ENCODE peak calls at places on chromosomes 7 and 10, in seven cellular contexts. Y is body of pancreas, J is HCT116, Q is K562, P is right lobe of liver, H is gastrocnemius medialis, F is GM12878. N is an unnamed sample.
A peak's percentile ranks its signal among the peaks of the same experiment; 100 is the strongest.

GRCh38 chr10:62130948-62131347 is 137.7 kb downstream of the RTKN2 start:
- ATAC-seq in Y (peak; percentile 24), J (no peak), Q (no peak), P (peak; percentile 55), H (peak; percentile 41), F (no peak), N (no peak)

GRCh38 chr10:129642427-129642826 is 175.4 kb downstream of the MGMT start:
- ATAC-seq in Y (no peak), J (peak; percentile 70), Q (no peak), P (peak; percentile 97), H (no peak), F (no peak), N (no peak)

GRCh38 chr10:73874267-73875138 is at the start of gene CAMK2G:
- ATAC-seq in Y (peak; percentile 95), J (peak; percentile 93), Q (peak; percentile 97), P (peak; percentile 89), H (peak; percentile 77), F (peak; percentile 88), N (peak; percentile 95)

GRCh38 chr7:156942708-156943090 is 6.8 kb upstream of the NOM1 start:
- ATAC-seq in Y (peak; percentile 77), J (no peak), Q (peak; percentile 11), P (peak; percentile 38), H (no peak), F (peak; percentile 56), N (no peak)

GRCh38 chr7:94183289-94183749 is 179.2 kb upstream of the BET1 start:
- ATAC-seq in Y (peak; percentile 73), J (peak; percentile 91), Q (no peak), P (peak; percentile 83), H (peak; percentile 87), F (peak; percentile 72), N (peak; percentile 93)

GRCh38 chr7:95550546-95550945 is 45.8 kb downstream of the PDK4 start:
- ATAC-seq in Y (peak; percentile 3), J (no peak), Q (no peak), P (peak; percentile 59), H (no peak), F (no peak), N (no peak)

GRCh38 chr7:129703751-129704150 is 92.2 kb downstream of the NRF1 start:
- ATAC-seq in Y (no peak), J (no peak), Q (no peak), P (no peak), H (no peak), F (no peak), N (no peak)

GRCh38 chr7:77270081-77270480 is 70.5 kb upstream of the FGL2 start:
- ATAC-seq in Y (no peak), J (no peak), Q (no peak), P (no peak), H (no peak), F (no peak), N (no peak)

GRCh38 chr7:33986951-33987948 is 81.9 kb downstream of the BMPER start:
- ATAC-seq in Y (peak; percentile 55), J (peak; percentile 98), Q (no peak), P (no peak), H (peak; percentile 96), F (no peak), N (peak; percentile 95)

GRCh38 chr10:86594535-86594934 is 59.8 kb upstream of the OPN4 start:
- ATAC-seq in Y (no peak), J (no peak), Q (no peak), P (peak; percentile 53), H (no peak), F (no peak), N (no peak)

GRCh38 chr7:95213148-95213547 is 111.2 kb downstream of the PON1 start:
- ATAC-seq in Y (no peak), J (no peak), Q (no peak), P (no peak), H (no peak), F (no peak), N (no peak)

GRCh38 chr10:27660268-27660667 is 85.4 kb downstream of the MKX start:
- ATAC-seq in Y (no peak), J (no peak), Q (no peak), P (peak; percentile 29), H (no peak), F (no peak), N (peak; percentile 13)

GRCh38 chr7:27899601-27900000 is 159.6 kb downstream of the TAX1BP1 start:
- ATAC-seq in Y (no peak), J (no peak), Q (no peak), P (no peak), H (no peak), F (no peak), N (no peak)

GRCh38 chr7:130349911-130350782 is 5.5 kb downstream of the CPA5 start:
- ATAC-seq in Y (no peak), J (no peak), Q (no peak), P (no peak), H (peak; percentile 14), F (no peak), N (no peak)

GRCh38 chr7:133530682-133531081 is 277.8 kb downstream of the EXOC4 start:
- ATAC-seq in Y (no peak), J (no peak), Q (no peak), P (no peak), H (no peak), F (no peak), N (no peak)

DNA sequence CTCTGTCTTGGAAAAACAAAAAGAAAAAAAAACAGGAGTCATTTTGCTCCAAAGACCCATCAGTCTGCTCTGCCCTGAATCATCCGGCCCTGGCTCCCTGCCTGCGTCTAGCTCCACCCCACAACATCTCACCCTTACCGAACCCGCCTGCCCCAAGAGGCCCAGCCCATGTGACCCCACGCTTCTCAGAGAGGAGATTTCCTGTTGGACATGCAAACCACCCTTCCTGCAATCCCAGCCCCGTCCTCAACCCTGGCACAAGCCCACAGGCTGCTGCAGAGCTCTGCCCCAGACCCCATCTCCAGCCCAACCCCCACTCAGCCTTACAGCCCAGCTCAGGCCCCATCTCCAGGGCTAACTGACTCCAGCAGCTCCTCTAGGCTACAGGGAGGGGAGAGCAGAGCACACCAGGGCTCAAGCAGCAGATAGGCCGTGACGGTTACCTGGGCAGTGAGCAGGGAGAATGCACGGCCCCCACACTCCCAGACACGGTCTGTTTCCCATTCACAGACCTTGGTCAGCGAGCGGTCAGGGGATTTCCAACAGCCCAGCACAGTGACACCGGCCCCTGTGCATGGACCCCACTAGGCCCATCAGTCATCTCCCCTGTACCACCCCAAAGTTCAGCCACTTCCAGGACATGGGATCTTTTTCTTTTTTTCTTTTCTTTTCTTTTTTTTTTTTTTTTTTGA is 69.9 kb upstream of the GTF2I start:
- ATAC-seq in Y (peak; percentile 71), J (peak; percentile 93), Q (peak; percentile 96), P (peak; percentile 64), H (peak; percentile 63), F (peak; percentile 97), N (peak; percentile 97)
- TF ChIP-seq POLR2A in Y (no peak), J (no peak), Q (no peak), P (no peak), H (no peak), F (peak; percentile 72), N (no peak)

GRCh38 chr7:42076870-42077269 is 160.1 kb downstream of the GLI3 start:
- ATAC-seq in Y (no peak), J (no peak), Q (no peak), P (no peak), H (no peak), F (no peak), N (no peak)

GRCh38 chr7:42080831-42081230 is 156.2 kb downstream of the GLI3 start:
- ATAC-seq in Y (no peak), J (no peak), Q (no peak), P (no peak), H (no peak), F (no peak), N (no peak)

GRCh38 chr7:42074079-42074478 is 162.9 kb downstream of the GLI3 start:
- ATAC-seq in Y (no peak), J (no peak), Q (no peak), P (peak; percentile 56), H (no peak), F (no peak), N (no peak)

GRCh38 chr7:42081672-42082071 is 155.3 kb downstream of the GLI3 start:
- ATAC-seq in Y (no peak), J (no peak), Q (no peak), P (no peak), H (no peak), F (no peak), N (no peak)

DNA sequence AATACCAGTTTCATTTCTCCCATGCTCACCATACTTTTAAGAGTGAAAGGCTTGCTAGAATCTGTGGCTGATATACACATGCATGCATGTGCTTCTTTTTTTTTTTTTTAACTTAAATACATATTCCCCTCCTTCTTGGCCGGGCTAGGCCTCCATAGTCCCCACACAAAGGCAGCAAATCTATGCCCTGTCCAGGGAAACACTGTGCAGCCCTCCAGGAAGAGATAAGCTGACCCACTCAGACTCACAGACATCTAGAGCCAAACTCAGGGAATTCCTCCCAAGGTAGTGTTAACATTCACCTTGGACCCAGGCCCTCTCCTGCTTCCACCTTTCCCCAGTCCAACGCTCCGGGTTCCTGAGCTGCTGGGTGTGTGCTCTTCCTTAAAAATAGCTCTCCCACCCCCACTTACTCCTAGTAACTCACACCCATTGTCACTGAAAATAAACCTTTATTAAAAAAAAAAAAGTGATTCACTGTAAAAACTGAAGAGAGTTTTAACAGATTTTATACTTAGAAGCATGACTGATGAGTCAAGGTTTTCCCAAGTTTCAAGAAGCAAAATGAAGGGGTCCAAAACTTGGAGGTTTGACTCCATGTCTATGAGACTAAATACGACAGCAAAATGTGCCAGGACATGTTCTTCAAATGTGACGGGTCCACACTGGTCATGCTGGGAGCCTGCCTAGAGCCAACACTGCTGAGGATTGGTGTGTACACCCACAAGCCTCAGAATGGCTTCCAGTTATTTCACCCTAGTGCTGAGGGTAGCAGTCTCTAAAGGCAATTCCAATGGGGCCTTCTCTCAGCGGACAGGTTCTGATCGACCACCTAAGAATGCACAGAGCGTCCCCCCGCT is 159.5 kb downstream of the GLI3 start:
- ATAC-seq in Y (no peak), J (no peak), Q (no peak), P (no peak), H (no peak), F (no peak), N (no peak)
- H3K27ac ChIP-seq in Y (no peak overlapping the region), J (no peak overlapping the region), Q (no peak overlapping the region), P (no peak overlapping the region), H (no peak overlapping the region), F (no peak overlapping the region), N (no peak overlapping the region)

DNA sequence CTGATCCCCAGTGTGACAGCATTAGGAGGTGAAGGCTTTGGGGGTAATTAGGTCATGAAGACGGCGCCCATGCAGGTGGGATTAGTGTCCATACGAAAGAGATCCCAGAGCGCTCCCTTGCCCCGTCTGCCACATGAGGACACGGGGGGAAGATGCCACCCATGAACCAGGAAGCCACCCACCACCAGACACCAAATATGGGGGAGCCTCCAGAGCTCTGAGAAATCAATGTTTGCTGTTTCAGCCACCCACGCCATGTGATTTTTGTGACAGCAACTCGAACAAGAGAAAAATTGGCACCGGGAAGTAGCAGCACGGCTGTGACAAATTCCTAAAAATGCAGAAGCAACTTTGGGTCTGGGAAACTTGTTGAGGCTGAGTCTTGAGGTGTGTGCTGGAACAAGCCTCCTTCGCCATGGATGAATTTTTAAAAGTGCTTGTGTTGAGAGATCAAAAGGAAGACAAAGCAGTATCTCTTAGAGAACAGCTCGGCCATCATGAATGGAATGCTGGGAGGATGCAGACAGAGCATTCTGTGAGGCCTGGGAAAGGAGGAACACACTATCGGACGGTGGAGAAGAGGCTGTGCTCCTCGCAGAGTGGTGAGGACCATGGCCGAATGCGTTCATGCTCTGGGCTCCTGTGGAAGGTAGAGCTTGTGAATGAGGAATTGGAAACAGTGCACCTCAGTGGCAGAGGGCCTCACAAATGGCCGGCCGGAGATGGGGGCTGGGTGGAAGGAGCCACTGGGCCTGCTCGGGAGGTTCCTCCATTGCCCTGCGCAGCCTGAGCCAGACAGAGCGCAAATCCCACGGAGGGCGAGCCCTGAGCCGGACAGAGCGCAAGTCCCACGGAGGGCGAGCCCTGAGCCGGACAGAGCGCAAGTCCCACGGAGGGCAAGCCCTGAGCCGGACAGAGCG is 277.5 kb downstream of the PTPRN2 start:
- ATAC-seq in Y (no peak), J (no peak), Q (no peak), P (no peak), H (no peak), F (no peak), N (no peak)
- TF ChIP-seq POLR2A in Y (no peak), J (no peak), Q (no peak), P (no peak), H (no peak), F (no peak), N (no peak)

GRCh38 chr7:142539901-142540300 is 209.4 kb upstream of the PRSS1 start:
- ATAC-seq in Y (no peak), J (no peak), Q (no peak), P (no peak), H (no peak), F (no peak), N (no peak)
- H3K27ac ChIP-seq in Y (no peak overlapping the region), J (no peak overlapping the region), Q (no peak overlapping the region), P (no peak overlapping the region), H (no peak overlapping the region), F (no peak overlapping the region), N (no peak overlapping the region)

N was measured in gastroesophageal sphincter.